ENCODE peak calls at places on chromosomes 13 and 19, in six cellular contexts. E, U, C, H, R and F are unnamed samples.

GRCh38 chr19:20612711-20613316 is 47.2 kb upstream of the ZNF737 start:
- DNase-seq in E (peak; percentile 13), U (no peak), C (no peak), H (no peak), R (no peak), F (no peak)

GRCh38 chr19:1813197-1813836 is 1.2 kb upstream of the ATP8B3 start:
- DNase-seq in E (no peak), U (no peak), C (no peak), H (no peak), R (no peak), F (no peak)

GRCh38 chr19:40717880-40718773 is 1.2 kb downstream of the ITPKC start:
- DNase-seq in E (peak; percentile 57), U (no peak), C (peak; percentile 40), H (peak; percentile 56), R (peak; percentile 89), F (no peak)

GRCh38 chr19:1690570-1691307 is 38.3 kb upstream of the TCF3 start:
- DNase-seq in E (no peak), U (no peak), C (no peak), H (peak; percentile 58), R (no peak), F (peak; percentile 85)

GRCh38 chr19:54190942-54191670 is at the start of gene TSEN34:
- DNase-seq in E (no peak), U (peak; percentile 64), C (no peak), H (peak; percentile 87), R (no peak), F (peak; percentile 90)

GRCh38 chr19:14073232-14073924 is 792 bp downstream of the MISP3 start:
- DNase-seq in E (peak; percentile 71), U (peak; percentile 59), C (no peak), H (peak; percentile 71), R (peak; percentile 91), F (peak; percentile 88)

GRCh38 chr13:100666124-100666523 is 8.5 kb downstream of the TMTC4 start:
- DNase-seq in E (no peak), U (no peak), C (no peak), H (no peak), R (no peak), F (no peak)

GRCh38 chr13:78660130-78660857 is 1.3 kb upstream of the OBI1 start:
- DNase-seq in E (no peak), U (no peak), C (peak; percentile 7), H (no peak), R (peak; percentile 53), F (no peak)

GRCh38 chr19:1259206-1259872 is 9.8 kb upstream of the CIRBP start:
- DNase-seq in E (peak; percentile 73), U (no peak), C (peak; percentile 25), H (peak; percentile 74), R (peak; percentile 95), F (peak; percentile 74)

GRCh38 chr19:48359123-48359522 is 4.6 kb downstream of the TMEM143 start:
- DNase-seq in E (no peak), U (no peak), C (no peak), H (no peak), R (no peak), F (no peak)

GRCh38 chr19:55703790-55704215 is 28.8 kb downstream of the EPN1 start:
- DNase-seq in E (no peak), U (no peak), C (no peak), H (no peak), R (no peak), F (no peak)

GRCh38 chr13:104779311-104779710 is 1713.1 kb upstream of the SLC10A2 start:
- DNase-seq in E (no peak), U (peak; percentile 26), C (no peak), H (peak; percentile 20), R (no peak), F (peak; percentile 8)

GRCh38 chr19:48676887-48677286 is 4.1 kb upstream of the NTN5 start:
- DNase-seq in E (no peak), U (no peak), C (no peak), H (no peak), R (no peak), F (no peak)

GRCh38 chr19:47433121-47433520 is 13.8 kb upstream of the MEIS3 start:
- DNase-seq in E (no peak), U (no peak), C (no peak), H (no peak), R (no peak), F (no peak)

GRCh38 chr19:29837448-29837961 is 25.7 kb downstream of the CCNE1 start:
- DNase-seq in E (no peak), U (no peak), C (no peak), H (no peak), R (no peak), F (no peak)

GRCh38 chr13:101390461-101390860 is 25.8 kb downstream of the NALCN start:
- DNase-seq in E (no peak), U (no peak), C (no peak), H (no peak), R (no peak), F (no peak)

GRCh38 chr13:30581582-30581981 is 36.1 kb upstream of the USPL1 start:
- DNase-seq in E (no peak), U (no peak), C (no peak), H (peak; percentile 43), R (no peak), F (no peak)

GRCh38 chr13:40518481-40518882 is 148.0 kb downstream of the FOXO1 start:
- DNase-seq in E (peak; percentile 73), U (no peak), C (no peak), H (peak; percentile 27), R (no peak), F (no peak)

GRCh38 chr19:1173160-1173844 is 766 bp downstream of the SBNO2 start:
- DNase-seq in E (no peak), U (no peak), C (no peak), H (no peak), R (peak; percentile 88), F (peak; percentile 54)

GRCh38 chr19:58563034-58563573 is 4.7 kb upstream of the UBE2M start:
- DNase-seq in E (no peak), U (no peak), C (no peak), H (no peak), R (peak; percentile 85), F (no peak)

GRCh38 chr19:46863818-46864629 is 3.2 kb downstream of the ARHGAP35 start:
- DNase-seq in E (no peak), U (peak; percentile 52), C (no peak), H (peak; percentile 85), R (no peak), F (peak; percentile 36)

GRCh38 chr13:28273919-28274318 is 135.6 kb downstream of the PAN3 start:
- DNase-seq in E (no peak), U (no peak), C (no peak), H (no peak), R (no peak), F (no peak)

GRCh38 chr13:50592412-50593145 is 250.9 kb downstream of the DLEU7 start:
- DNase-seq in E (no peak), U (no peak), C (no peak), H (peak; percentile 46), R (no peak), F (no peak)

GRCh38 chr13:19860884-19861655 is 2.4 kb downstream of the ZMYM5 start:
- DNase-seq in E (no peak), U (peak; percentile 48), C (no peak), H (peak; percentile 88), R (no peak), F (no peak)

GRCh38 chr13:44191504-44192171 is 182.0 kb upstream of the SERP2 start:
- DNase-seq in E (peak; percentile 40), U (peak; percentile 68), C (no peak), H (peak; percentile 77), R (no peak), F (peak; percentile 10)
- TF ChIP-seq CTCF in E (peak; percentile 40), U (peak; percentile 77), C (peak; percentile 23), H (peak; percentile 49), R (peak; percentile 56), F (peak; percentile 49)

DNA sequence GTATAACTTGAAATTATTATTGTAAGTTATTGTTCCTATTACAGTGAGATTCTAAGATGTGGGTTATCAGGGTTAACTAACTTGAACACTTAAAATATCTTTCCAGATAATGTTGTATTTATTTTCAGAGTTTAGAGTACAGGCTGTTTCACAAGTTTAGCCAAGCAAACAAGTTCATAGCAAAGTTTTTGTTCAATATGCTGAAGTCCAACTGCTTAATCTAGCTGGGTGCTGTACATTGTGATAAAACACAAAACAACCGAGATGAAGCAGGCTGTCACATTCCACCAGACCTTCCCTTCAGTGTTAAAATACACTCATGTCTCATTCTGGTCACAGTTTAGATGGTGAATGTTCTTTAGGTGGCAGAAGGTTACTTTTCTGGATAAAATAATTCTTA is 148.0 kb upstream of the PCDH20 start:
- DNase-seq in E (no peak), U (no peak), C (no peak), H (no peak), R (no peak), F (no peak)
- TF ChIP-seq CTCF in E (no peak), U (no peak), C (no peak), H (no peak), R (no peak), F (no peak)

DNA sequence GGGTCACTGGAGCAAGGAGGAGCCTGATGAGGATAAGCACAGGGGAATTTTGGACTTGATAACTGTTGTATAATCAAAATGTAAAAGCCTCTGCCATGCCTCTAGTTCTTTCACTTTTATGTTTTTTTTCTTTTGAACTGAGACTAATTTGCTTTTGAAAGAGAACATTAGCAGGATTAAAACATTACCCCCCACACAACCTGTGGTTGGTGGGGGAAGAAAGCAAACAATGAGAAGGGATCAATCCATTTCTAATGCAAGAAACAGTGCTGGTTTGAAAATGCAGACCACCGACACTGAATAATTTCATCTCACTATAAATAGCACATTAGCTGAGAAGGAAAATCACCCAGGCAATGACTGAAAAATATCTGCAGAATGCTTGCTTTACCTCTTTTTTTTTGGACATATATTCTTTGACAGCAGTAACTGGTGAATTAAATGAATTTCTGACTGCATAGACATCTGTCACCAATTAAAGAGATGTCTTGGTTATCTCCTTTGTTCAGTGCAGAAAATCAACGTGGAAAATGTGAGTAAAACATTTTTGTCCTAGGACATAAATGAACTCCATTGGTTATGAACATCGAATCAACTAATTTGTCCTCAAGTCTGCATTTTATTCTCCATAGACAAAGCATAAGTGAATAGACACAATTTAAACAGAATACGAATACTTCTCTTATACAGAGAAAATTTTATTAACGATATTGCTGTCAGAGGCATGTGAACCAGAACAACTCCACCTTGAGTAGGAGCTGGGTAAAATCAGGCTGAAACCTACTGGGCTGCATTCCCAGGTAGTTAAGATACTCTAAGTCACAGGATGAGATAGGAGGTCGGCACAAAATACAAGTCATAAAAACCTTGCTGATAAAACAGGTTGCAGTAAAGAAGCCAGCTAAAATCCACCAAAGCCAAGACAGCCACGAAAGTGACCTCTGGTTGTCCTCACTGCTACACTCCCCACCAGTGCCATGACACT is 48.8 kb upstream of the TRPC4 start:
- DNase-seq in E (no peak), U (no peak), C (no peak), H (no peak), R (no peak), F (no peak)
- TF ChIP-seq CTCF in E (no peak), U (no peak), C (no peak), H (no peak), R (no peak), F (no peak)

GRCh38 chr19:16024266-16025107 is 51.8 kb upstream of the TPM4 start:
- DNase-seq in E (no peak), U (no peak), C (no peak), H (no peak), R (no peak), F (no peak)

GRCh38 chr19:16026756-16027155 is 49.5 kb upstream of the TPM4 start:
- DNase-seq in E (no peak), U (no peak), C (no peak), H (no peak), R (no peak), F (no peak)

GRCh38 chr19:16023558-16023915 is 52.8 kb upstream of the TPM4 start:
- DNase-seq in E (no peak), U (no peak), C (no peak), H (no peak), R (no peak), F (no peak)

GRCh38 chr19:16026131-16026530 is 50.2 kb upstream of the TPM4 start:
- DNase-seq in E (no peak), U (no peak), C (no peak), H (no peak), R (peak; percentile 68), F (no peak)

GRCh38 chr19:16025108-16026101 is 50.9 kb upstream of the TPM4 start:
- DNase-seq in E (no peak), U (peak; percentile 72), C (peak; percentile 68), H (peak; percentile 74), R (no peak), F (no peak)
- TF ChIP-seq CTCF in E (no peak), U (peak; percentile 78), C (no peak), H (peak; percentile 39), R (peak; percentile 15), F (no peak)